ENCODE peak calls at places on chromosomes 12 and 14, in eight cellular contexts. M, Y, V, X, H, O, G and T are unnamed samples.

GRCh38 chr14:80167793-80168448 is 43.4 kb downstream of the DIO2 start:
- DNase-seq in Y (no peak), O (no peak), M (no peak), G (no peak), X (no peak), H (peak), V (no peak), T (no peak)

GRCh38 chr14:22002860-22003284 is 329.3 kb upstream of the OR4E1 start:
- DNase-seq in G (peak), M (peak), O (no peak), H (peak), Y (no peak), X (no peak), V (no peak), T (no peak)

GRCh38 chr14:50733479-50733878 is 65.4 kb upstream of the SAV1 start:
- DNase-seq in O (no peak), X (peak), Y (peak), V (no peak), G (no peak), H (no peak), M (no peak), T (no peak)

GRCh38 chr14:101716956-101717662 is 44.4 kb upstream of the PPP2R5C start:
- DNase-seq in V (no peak), X (no peak), O (no peak), Y (no peak), M (no peak), G (peak), H (no peak), T (no peak)

GRCh38 chr14:61215222-61216010 is 65.7 kb downstream of the TMEM30B start:
- DNase-seq in O (no peak), X (peak), V (peak), G (no peak), H (no peak), M (no peak), Y (peak), T (no peak)

GRCh38 chr14:54922598-54922997 is 20.0 kb upstream of the GCH1 start:
- DNase-seq in X (no peak), H (no peak), V (no peak), G (no peak), O (no peak), M (no peak), Y (peak), T (no peak)

GRCh38 chr12:47797432-47797831 is 22.3 kb downstream of the HDAC7 start:
- DNase-seq in O (no peak), M (no peak), Y (no peak), H (no peak), V (no peak), X (no peak), G (peak), T (no peak)

GRCh38 chr14:33556382-33557121 is 394.3 kb downstream of the EGLN3 start:
- DNase-seq in G (no peak), Y (peak), H (no peak), X (peak), V (peak), O (no peak), M (no peak), T (no peak)

GRCh38 chr14:105700622-105701288 is 174.4 kb downstream of the TMEM121 start:
- DNase-seq in V (no peak), X (no peak), Y (no peak), H (no peak), G (no peak), M (no peak), O (no peak), T (no peak)

GRCh38 chr14:79379266-79379665 is 832.0 kb downstream of the DIO2 start:
- DNase-seq in G (no peak), Y (no peak), X (no peak), M (no peak), O (no peak), H (no peak), V (no peak), T (no peak)

GRCh38 chr12:107917912-107918800 is 143.7 kb downstream of the ASCL4 start:
- DNase-seq in H (peak), O (no peak), G (no peak), Y (peak), V (peak), X (peak), M (peak), T (no peak)

GRCh38 chr14:75417674-75418073 is 10.1 kb upstream of the JDP2 start:
- DNase-seq in M (no peak), H (no peak), O (no peak), Y (peak), X (peak), V (peak), G (no peak), T (no peak)

GRCh38 chr14:59768855-59769254 is 101.7 kb downstream of the RTN1 start:
- DNase-seq in Y (no peak), O (no peak), H (no peak), M (no peak), V (peak), X (peak), G (no peak), T (no peak)

GRCh38 chr12:106522708-106523107 is 60.1 kb upstream of the RFX4 start:
- DNase-seq in G (no peak), X (no peak), H (no peak), V (no peak), M (no peak), O (no peak), Y (no peak), T (no peak)

DNA sequence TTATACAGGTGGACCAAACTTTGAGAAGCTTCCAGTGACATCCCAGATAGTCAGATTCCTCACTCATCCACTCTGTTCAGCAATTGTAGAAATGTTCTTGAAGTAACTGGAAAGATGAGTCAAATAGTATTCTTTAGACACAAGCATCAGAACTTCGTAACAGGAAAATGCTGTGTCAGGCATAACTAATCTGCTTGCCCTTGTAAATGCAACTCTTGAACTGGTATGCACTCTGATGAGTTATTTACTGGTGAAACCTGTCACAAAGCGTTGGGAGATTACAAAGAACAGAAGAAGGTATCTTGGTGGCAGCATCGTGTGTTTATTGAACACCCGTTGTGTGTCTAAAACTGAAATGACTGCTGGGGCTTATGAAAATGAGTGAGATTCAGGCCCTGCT is 10.8 kb upstream of the DUSP6 start:
- DNase-seq in O (no peak), H (no peak), G (no peak), M (no peak), X (no peak), Y (no peak), V (no peak), T (no peak)
- TF ChIP-seq CTCF in O (no peak), H (no peak), G (no peak), M (no peak), X (no peak), Y (no peak), V (no peak), T (no peak)

DNA sequence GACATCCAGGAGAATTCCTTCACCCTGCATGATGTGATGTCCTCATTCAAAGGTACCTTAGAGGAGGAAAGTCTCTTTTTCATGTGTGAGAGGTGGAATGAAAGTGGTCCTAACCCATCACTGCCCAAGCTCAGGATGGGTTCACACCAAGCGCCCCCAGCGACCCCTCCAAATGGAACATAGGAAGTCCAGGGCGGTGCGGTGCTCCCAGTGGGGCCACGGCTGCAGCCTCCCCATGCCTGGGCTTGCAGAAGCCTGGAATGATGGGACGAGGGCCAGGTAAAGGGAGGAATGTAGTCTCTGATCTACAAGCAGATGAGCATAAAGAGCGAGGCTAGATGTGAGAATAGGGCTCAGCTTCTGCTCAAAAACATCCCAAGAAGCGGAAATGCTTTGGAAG is 196.3 kb downstream of the TTC7B start:
- DNase-seq in O (no peak), G (no peak), Y (no peak), X (no peak), H (no peak), M (no peak), V (no peak), T (no peak)
- H3K4me3 ChIP-seq in O (no peak), G (no peak), Y (no peak), X (no peak), H (no peak), M (no peak), V (no peak), T (no peak)

DNA sequence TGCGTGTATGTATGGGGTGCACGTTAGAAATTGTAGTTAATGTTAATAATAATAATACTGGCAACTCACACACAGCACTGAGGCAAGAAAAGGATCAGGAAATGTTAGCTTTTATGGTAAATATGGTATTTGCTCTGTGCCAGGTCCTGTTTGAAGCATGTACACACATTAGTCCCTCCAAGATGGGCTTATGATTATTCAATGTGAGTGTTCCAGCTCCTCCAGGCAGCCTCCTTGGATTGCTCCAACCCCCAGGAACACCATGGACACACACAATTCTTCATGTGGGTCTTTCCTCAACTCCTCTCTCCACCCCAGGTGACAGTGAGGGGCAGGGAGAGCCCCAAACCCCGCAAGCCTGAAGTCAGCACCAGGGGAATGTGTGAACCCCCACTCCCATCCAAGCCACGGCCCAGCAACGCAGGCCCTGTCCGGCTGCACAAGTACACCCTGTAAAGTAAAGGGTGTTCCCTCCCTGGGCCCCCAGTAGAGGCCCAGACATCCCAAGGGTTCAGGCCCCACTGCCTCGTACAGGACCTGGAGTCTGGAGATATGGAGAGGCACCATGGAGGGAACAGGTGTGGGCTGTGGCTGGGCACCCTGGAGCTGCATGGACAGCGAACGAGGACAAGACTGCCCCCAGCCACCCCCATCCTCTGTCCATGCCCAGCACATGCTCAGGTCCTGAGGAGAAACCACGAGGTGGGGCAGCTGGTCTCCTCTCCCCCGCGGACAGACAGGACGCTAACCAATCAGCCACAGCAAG is 41.3 kb downstream of the NCOR2 start:
- DNase-seq in G (no peak), M (no peak), H (no peak), X (no peak), V (no peak), O (no peak), Y (no peak), T (no peak)
- TF ChIP-seq CTCF in G (no peak), M (no peak), H (no peak), X (no peak), V (no peak), O (no peak), Y (no peak), T (no peak)

GRCh38 chr12:96445743-96446655 is 43.4 kb upstream of the CFAP54 start:
- DNase-seq in V (peak), H (no peak), M (no peak), O (peak), X (peak), Y (peak), G (peak), T (peak)
- H3K4me3 ChIP-seq in V (no peak), H (no peak), M (no peak), O (no peak), X (peak), Y (no peak), G (peak), T (no peak)